ENCODE peak calls at places on chromosome 1, in seven cellular contexts. One of them, this sample, is unnamed.

GRCh38 chr1:3569436-3569835 is 41.9 kb downstream of the MEGF6 start:
- DNase-seq in dorsolateral prefrontal cortex: no peak
- DNase-seq in uterus: no peak
- DNase-seq in IMR-90: no peak
- DNase-seq in A549: no peak
- DNase-seq in brain microvascular endothelial cell: no peak
- DNase-seq in Peyer's patch: no peak
- DNase-seq in this sample: no peak

GRCh38 chr1:97778718-97779117 is 142.1 kb downstream of the DPYD start:
- DNase-seq in A549: no peak
- DNase-seq in Peyer's patch: no peak
- DNase-seq in brain microvascular endothelial cell: no peak
- DNase-seq in dorsolateral prefrontal cortex: no peak
- DNase-seq in uterus: no peak
- DNase-seq in IMR-90: peak; percentile 24
- DNase-seq in this sample: no peak

GRCh38 chr1:94602312-94602711 is 60.8 kb upstream of the F3 start:
- DNase-seq in IMR-90: peak; percentile 82
- DNase-seq in brain microvascular endothelial cell: no peak
- DNase-seq in dorsolateral prefrontal cortex: no peak
- DNase-seq in Peyer's patch: peak; percentile 56
- DNase-seq in A549: no peak
- DNase-seq in uterus: no peak
- DNase-seq in this sample: no peak

GRCh38 chr1:156077430-156077760 is 4.9 kb downstream of the MEX3A start:
- DNase-seq in uterus: no peak
- DNase-seq in dorsolateral prefrontal cortex: no peak
- DNase-seq in brain microvascular endothelial cell: no peak
- DNase-seq in IMR-90: no peak
- DNase-seq in Peyer's patch: no peak
- DNase-seq in A549: no peak
- DNase-seq in this sample: no peak

GRCh38 chr1:8419172-8419571 is 101.3 kb downstream of the SLC45A1 start:
- DNase-seq in uterus: no peak
- DNase-seq in Peyer's patch: no peak
- DNase-seq in IMR-90: peak; percentile 53
- DNase-seq in dorsolateral prefrontal cortex: no peak
- DNase-seq in brain microvascular endothelial cell: no peak
- DNase-seq in A549: no peak
- DNase-seq in this sample: no peak

GRCh38 chr1:202310746-202311145 is 31.0 kb downstream of the UBE2T start:
- DNase-seq in dorsolateral prefrontal cortex: no peak
- DNase-seq in brain microvascular endothelial cell: no peak
- DNase-seq in IMR-90: no peak
- DNase-seq in uterus: no peak
- DNase-seq in Peyer's patch: peak; percentile 19
- DNase-seq in A549: no peak
- DNase-seq in this sample: no peak

GRCh38 chr1:201377611-201378092 is at the start of gene TNNT2:
- DNase-seq in A549: no peak
- DNase-seq in Peyer's patch: no peak
- DNase-seq in uterus: no peak
- DNase-seq in IMR-90: peak; percentile 28
- DNase-seq in dorsolateral prefrontal cortex: no peak
- DNase-seq in brain microvascular endothelial cell: no peak
- DNase-seq in this sample: no peak

GRCh38 chr1:210072129-210072528 is 134.1 kb downstream of the SYT14 start:
- DNase-seq in Peyer's patch: no peak
- DNase-seq in uterus: no peak
- DNase-seq in A549: no peak
- DNase-seq in IMR-90: no peak
- DNase-seq in brain microvascular endothelial cell: no peak
- DNase-seq in dorsolateral prefrontal cortex: no peak
- DNase-seq in this sample: no peak

GRCh38 chr1:157405662-157406061 is 146.7 kb downstream of the FCRL5 start:
- DNase-seq in Peyer's patch: no peak
- DNase-seq in uterus: no peak
- DNase-seq in A549: no peak
- DNase-seq in brain microvascular endothelial cell: no peak
- DNase-seq in dorsolateral prefrontal cortex: no peak
- DNase-seq in IMR-90: no peak
- DNase-seq in this sample: no peak

GRCh38 chr1:119808972-119809550 is 2.2 kb downstream of the REG4 start:
- DNase-seq in Peyer's patch: peak; percentile 86
- DNase-seq in IMR-90: peak; percentile 69
- DNase-seq in uterus: peak; percentile 53
- DNase-seq in A549: peak; percentile 68
- DNase-seq in brain microvascular endothelial cell: peak; percentile 58
- DNase-seq in dorsolateral prefrontal cortex: peak; percentile 64
- DNase-seq in this sample: peak; percentile 50

GRCh38 chr1:205568469-205569361 is 63.1 kb downstream of the ELK4 start:
- DNase-seq in brain microvascular endothelial cell: no peak
- DNase-seq in Peyer's patch: peak; percentile 47
- DNase-seq in A549: no peak
- DNase-seq in IMR-90: no peak
- DNase-seq in uterus: no peak
- DNase-seq in dorsolateral prefrontal cortex: peak; percentile 41
- DNase-seq in this sample: no peak

GRCh38 chr1:117121589-117122296 is at the start of gene TRIM45:
- DNase-seq in dorsolateral prefrontal cortex: peak; percentile 94
- DNase-seq in uterus: peak; percentile 97
- DNase-seq in Peyer's patch: peak; percentile 98
- DNase-seq in IMR-90: peak; percentile 96
- DNase-seq in brain microvascular endothelial cell: peak; percentile 96
- DNase-seq in A549: peak; percentile 93
- DNase-seq in this sample: peak; percentile 90

GRCh38 chr1:115911298-115911697 is 65.0 kb upstream of the SLC22A15 start:
- DNase-seq in Peyer's patch: no peak
- DNase-seq in IMR-90: no peak
- DNase-seq in uterus: no peak
- DNase-seq in A549: no peak
- DNase-seq in brain microvascular endothelial cell: no peak
- DNase-seq in dorsolateral prefrontal cortex: no peak
- DNase-seq in this sample: peak; percentile 72

GRCh38 chr1:206921772-206922265 is at the start of gene FCMR:
- DNase-seq in brain microvascular endothelial cell: no peak
- DNase-seq in Peyer's patch: peak; percentile 86
- DNase-seq in uterus: no peak
- DNase-seq in IMR-90: no peak
- DNase-seq in dorsolateral prefrontal cortex: no peak
- DNase-seq in A549: no peak
- DNase-seq in this sample: no peak

GRCh38 chr1:11765661-11766428 is 3.9 kb downstream of the C1orf167 start:
- DNase-seq in brain microvascular endothelial cell: no peak
- DNase-seq in Peyer's patch: no peak
- DNase-seq in uterus: no peak
- DNase-seq in dorsolateral prefrontal cortex: no peak
- DNase-seq in IMR-90: no peak
- DNase-seq in A549: no peak
- DNase-seq in this sample: no peak

GRCh38 chr1:228407118-228408040 is 744 bp upstream of the TRIM11 start:
- DNase-seq in dorsolateral prefrontal cortex: no peak
- DNase-seq in uterus: no peak
- DNase-seq in IMR-90: no peak
- DNase-seq in Peyer's patch: peak; percentile 44
- DNase-seq in A549: no peak
- DNase-seq in brain microvascular endothelial cell: no peak
- DNase-seq in this sample: no peak

GRCh38 chr1:227998374-227999055 is 8.3 kb upstream of the WNT3A start:
- DNase-seq in A549: no peak
- DNase-seq in dorsolateral prefrontal cortex: no peak
- DNase-seq in uterus: peak; percentile 1
- DNase-seq in IMR-90: no peak
- DNase-seq in brain microvascular endothelial cell: no peak
- DNase-seq in Peyer's patch: no peak
- DNase-seq in this sample: no peak

GRCh38 chr1:59057211-59057694 is 239.6 kb upstream of the FGGY start:
- DNase-seq in IMR-90: peak; percentile 93
- DNase-seq in Peyer's patch: peak; percentile 71
- DNase-seq in A549: peak; percentile 68
- DNase-seq in dorsolateral prefrontal cortex: no peak
- DNase-seq in uterus: peak; percentile 92
- DNase-seq in brain microvascular endothelial cell: peak; percentile 90
- DNase-seq in this sample: no peak

GRCh38 chr1:48530727-48531351 is 58.8 kb upstream of the SPATA6 start:
- DNase-seq in brain microvascular endothelial cell: peak; percentile 10
- DNase-seq in uterus: no peak
- DNase-seq in A549: peak; percentile 47
- DNase-seq in dorsolateral prefrontal cortex: peak; percentile 72
- DNase-seq in IMR-90: peak; percentile 29
- DNase-seq in Peyer's patch: peak; percentile 85
- DNase-seq in this sample: peak; percentile 58

DNA sequence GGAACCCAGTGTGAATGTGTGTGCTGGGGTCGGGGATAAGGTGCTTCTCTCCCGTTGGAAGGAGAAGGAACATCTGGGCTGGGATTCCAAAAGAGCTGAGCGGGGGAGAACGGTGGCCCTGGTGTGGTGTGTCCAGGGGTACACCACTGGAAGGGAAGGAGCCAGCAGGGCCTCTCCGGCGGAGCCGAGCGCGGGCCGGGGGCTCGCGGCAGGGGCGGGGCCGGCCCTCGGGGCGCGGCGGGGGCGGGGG is 231 bp upstream of the RPS6KA1 start:
- DNase-seq in dorsolateral prefrontal cortex: no peak
- DNase-seq in brain microvascular endothelial cell: no peak
- DNase-seq in IMR-90: no peak
- DNase-seq in A549: no peak
- DNase-seq in Peyer's patch: no peak
- DNase-seq in uterus: no peak
- DNase-seq in this sample: no peak
- H3K4me3 ChIP-seq in dorsolateral prefrontal cortex: peak overlapping the region; percentile 85
- H3K4me3 ChIP-seq in brain microvascular endothelial cell: peak overlapping the region; percentile 55
- H3K4me3 ChIP-seq in IMR-90: peak overlapping the region; percentile 68
- H3K4me3 ChIP-seq in A549: peak overlapping the region; percentile 58
- H3K4me3 ChIP-seq in Peyer's patch: peak overlapping the region; percentile 85
- H3K4me3 ChIP-seq in uterus: peak overlapping the region; percentile 14
- H3K4me3 ChIP-seq in this sample: peak overlapping the region; percentile 41

DNA sequence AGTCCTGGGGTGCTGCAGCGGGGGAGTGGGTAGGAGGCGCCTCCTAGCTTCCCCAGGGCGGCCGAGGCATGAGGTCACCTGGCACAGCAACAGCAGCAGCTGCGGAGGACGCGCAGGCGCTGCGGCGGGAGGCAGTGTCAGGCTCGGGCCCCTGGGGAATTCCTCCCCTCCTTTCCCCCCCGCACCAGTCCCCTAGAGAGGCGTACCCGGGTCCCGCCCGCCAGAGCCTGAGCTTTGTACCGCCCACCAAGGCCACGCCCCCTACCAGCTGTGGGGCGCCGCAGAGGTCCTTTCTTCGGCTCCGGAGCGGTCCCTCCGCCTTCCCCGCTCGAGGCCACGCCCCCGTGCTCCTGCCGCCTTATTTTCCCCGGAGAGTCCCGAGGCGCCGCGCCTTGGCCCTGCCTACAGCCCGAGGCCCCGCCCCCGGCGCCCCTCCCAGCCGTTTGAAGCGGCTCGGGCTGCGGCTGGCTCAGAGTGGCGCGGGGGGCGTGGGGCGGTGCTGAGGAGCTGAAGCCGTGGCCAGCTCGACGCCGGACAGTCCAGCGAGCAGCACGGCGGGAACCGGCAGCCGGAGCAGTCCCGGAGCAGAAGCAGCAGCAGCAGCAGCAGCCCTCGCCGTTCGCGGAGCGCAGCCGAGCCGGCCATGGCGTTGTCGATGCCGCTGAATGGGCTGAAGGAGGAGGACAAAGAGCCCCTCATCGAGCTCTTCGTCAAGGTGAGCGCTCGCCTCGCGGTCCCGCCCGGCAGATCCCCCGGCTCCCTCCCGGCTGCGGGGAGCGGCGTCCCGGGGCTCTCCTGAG is at the start of gene CLIC4:
- DNase-seq in A549: peak; percentile 98
- DNase-seq in brain microvascular endothelial cell: peak; percentile 99
- DNase-seq in dorsolateral prefrontal cortex: peak; percentile 99
- DNase-seq in uterus: peak; percentile 100
- DNase-seq in IMR-90: peak; percentile 99
- DNase-seq in Peyer's patch: peak; percentile 100
- DNase-seq in this sample: peak; percentile 76
- TF ChIP-seq CTCF in A549: no peak
- TF ChIP-seq CTCF in brain microvascular endothelial cell: peak; percentile 40
- TF ChIP-seq CTCF in dorsolateral prefrontal cortex: peak; percentile 78
- TF ChIP-seq CTCF in uterus: peak; percentile 35
- TF ChIP-seq CTCF in IMR-90: peak; percentile 46
- TF ChIP-seq CTCF in Peyer's patch: no peak
- TF ChIP-seq CTCF in this sample: no peak

GRCh38 chr1:151990856-151991198 is 2.8 kb downstream of the S100A10 start:
- DNase-seq in IMR-90: peak; percentile 79
- DNase-seq in brain microvascular endothelial cell: peak; percentile 77
- DNase-seq in dorsolateral prefrontal cortex: no peak
- DNase-seq in A549: peak; percentile 70
- DNase-seq in Peyer's patch: peak; percentile 57
- DNase-seq in uterus: peak; percentile 35
- DNase-seq in this sample: peak; percentile 74

GRCh38 chr1:151991663-151992344 is 1.9 kb downstream of the S100A10 start:
- DNase-seq in A549: no peak
- DNase-seq in IMR-90: no peak
- DNase-seq in dorsolateral prefrontal cortex: no peak
- DNase-seq in Peyer's patch: no peak
- DNase-seq in brain microvascular endothelial cell: no peak
- DNase-seq in uterus: no peak
- DNase-seq in this sample: no peak

GRCh38 chr1:151989131-151989868 is 4.4 kb downstream of the S100A10 start:
- DNase-seq in dorsolateral prefrontal cortex: no peak
- DNase-seq in uterus: peak; percentile 51
- DNase-seq in brain microvascular endothelial cell: peak; percentile 76
- DNase-seq in IMR-90: peak; percentile 83
- DNase-seq in Peyer's patch: peak; percentile 80
- DNase-seq in A549: peak; percentile 84
- DNase-seq in this sample: no peak

GRCh38 chr1:151988405-151988851 is 5.2 kb downstream of the S100A10 start:
- DNase-seq in Peyer's patch: no peak
- DNase-seq in A549: peak; percentile 89
- DNase-seq in brain microvascular endothelial cell: peak; percentile 80
- DNase-seq in uterus: no peak
- DNase-seq in dorsolateral prefrontal cortex: no peak
- DNase-seq in IMR-90: peak; percentile 74
- DNase-seq in this sample: no peak

GRCh38 chr1:151990058-151990855 is 3.4 kb downstream of the S100A10 start:
- DNase-seq in uterus: no peak
- DNase-seq in A549: no peak
- DNase-seq in IMR-90: no peak
- DNase-seq in dorsolateral prefrontal cortex: no peak
- DNase-seq in Peyer's patch: no peak
- DNase-seq in brain microvascular endothelial cell: no peak
- DNase-seq in this sample: no peak
- H3K4me3 ChIP-seq in uterus: no peak overlapping the region
- H3K4me3 ChIP-seq in A549: peak overlapping the region; percentile 87
- H3K4me3 ChIP-seq in IMR-90: no peak overlapping the region
- H3K4me3 ChIP-seq in dorsolateral prefrontal cortex: no peak overlapping the region
- H3K4me3 ChIP-seq in Peyer's patch: no peak overlapping the region
- H3K4me3 ChIP-seq in brain microvascular endothelial cell: no peak overlapping the region
- H3K4me3 ChIP-seq in this sample: peak overlapping the region; percentile 3

DNA sequence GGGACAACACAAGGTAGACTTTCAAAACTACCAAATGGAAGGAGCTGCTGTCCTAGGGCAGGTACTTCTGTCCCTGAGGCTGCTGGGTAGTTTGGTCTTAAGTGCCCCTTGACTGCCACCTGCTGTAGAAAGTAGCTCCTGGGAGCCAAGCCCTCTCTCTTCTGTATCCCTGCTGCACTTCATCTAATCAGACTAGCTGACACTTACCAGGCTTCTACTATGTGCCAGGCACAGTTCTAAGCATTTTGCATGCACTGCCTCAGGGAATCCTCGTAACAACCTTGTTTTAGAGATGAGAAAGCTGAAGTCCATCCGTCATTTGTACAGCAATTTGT is 15.9 kb upstream of the SRSF4 start:
- DNase-seq in IMR-90: peak; percentile 62
- DNase-seq in A549: peak; percentile 64
- DNase-seq in Peyer's patch: peak; percentile 75
- DNase-seq in uterus: no peak
- DNase-seq in dorsolateral prefrontal cortex: no peak
- DNase-seq in brain microvascular endothelial cell: peak; percentile 47
- DNase-seq in this sample: no peak
- TF ChIP-seq CTCF in IMR-90: peak; percentile 51
- TF ChIP-seq CTCF in A549: peak; percentile 35
- TF ChIP-seq CTCF in Peyer's patch: peak; percentile 66
- TF ChIP-seq CTCF in uterus: no peak
- TF ChIP-seq CTCF in dorsolateral prefrontal cortex: no peak
- TF ChIP-seq CTCF in brain microvascular endothelial cell: peak; percentile 70
- TF ChIP-seq CTCF in this sample: peak; percentile 45